ENCODE peak calls at places on chromosomes 16 and 17, in four cellular contexts. One of them, this sample, is unnamed.

GRCh38 chr16:57358527-57359095 is at the start of gene CCL22:
- DNase-seq in RWPE2: no peak
- DNase-seq in glutamatergic neuron: no peak
- DNase-seq in nephron progenitor cell: no peak
- DNase-seq in this sample: peak; percentile 57

GRCh38 chr17:14903810-14904209 is 361.3 kb downstream of the PMP22 start:
- DNase-seq in RWPE2: no peak
- DNase-seq in glutamatergic neuron: no peak
- DNase-seq in nephron progenitor cell: no peak
- DNase-seq in this sample: no peak

GRCh38 chr16:57077714-57078113 is 14.7 kb upstream of the CPNE2 start:
- DNase-seq in RWPE2: no peak
- DNase-seq in glutamatergic neuron: no peak
- DNase-seq in nephron progenitor cell: no peak
- DNase-seq in this sample: no peak

GRCh38 chr16:72939247-72939646 is 108.7 kb downstream of the ZFHX3 start:
- DNase-seq in RWPE2: no peak
- DNase-seq in glutamatergic neuron: no peak
- DNase-seq in nephron progenitor cell: no peak
- DNase-seq in this sample: no peak

GRCh38 chr16:87789437-87790277 is 23.9 kb upstream of the KLHDC4 start:
- DNase-seq in RWPE2: peak; percentile 100
- DNase-seq in glutamatergic neuron: no peak
- DNase-seq in nephron progenitor cell: no peak
- DNase-seq in this sample: no peak

GRCh38 chr16:80319181-80319580 is 221.6 kb upstream of the DYNLRB2 start:
- DNase-seq in RWPE2: no peak
- DNase-seq in glutamatergic neuron: no peak
- DNase-seq in nephron progenitor cell: no peak
- DNase-seq in this sample: no peak

GRCh38 chr16:57540906-57541753 is 1.3 kb upstream of the ADGRG5 start:
- DNase-seq in RWPE2: peak; percentile 35
- DNase-seq in glutamatergic neuron: no peak
- DNase-seq in nephron progenitor cell: no peak
- DNase-seq in this sample: no peak

GRCh38 chr16:12245923-12246290 is 269.4 kb downstream of the SNX29 start:
- DNase-seq in RWPE2: no peak
- DNase-seq in glutamatergic neuron: no peak
- DNase-seq in nephron progenitor cell: no peak
- DNase-seq in this sample: no peak

GRCh38 chr16:78257376-78257728 is 157.9 kb downstream of the WWOX start:
- DNase-seq in RWPE2: no peak
- DNase-seq in glutamatergic neuron: no peak
- DNase-seq in nephron progenitor cell: peak; percentile 32
- DNase-seq in this sample: no peak

GRCh38 chr17:48155889-48156670 is 48.5 kb downstream of the SNX11 start:
- DNase-seq in RWPE2: no peak
- DNase-seq in glutamatergic neuron: no peak
- DNase-seq in nephron progenitor cell: peak; percentile 40
- DNase-seq in this sample: no peak

GRCh38 chr16:53743149-53743566 is 39.2 kb downstream of the FTO start:
- DNase-seq in RWPE2: no peak
- DNase-seq in glutamatergic neuron: peak; percentile 22
- DNase-seq in nephron progenitor cell: no peak
- DNase-seq in this sample: no peak

GRCh38 chr17:35214192-35214591 is 20.0 kb upstream of the SLC35G3 start:
- DNase-seq in RWPE2: no peak
- DNase-seq in glutamatergic neuron: no peak
- DNase-seq in nephron progenitor cell: no peak
- DNase-seq in this sample: no peak

GRCh38 chr16:55568151-55568693 is 1.7 kb downstream of the CAPNS2 start:
- DNase-seq in RWPE2: peak; percentile 72
- DNase-seq in glutamatergic neuron: no peak
- DNase-seq in nephron progenitor cell: no peak
- DNase-seq in this sample: no peak

GRCh38 chr16:83701494-83701893 is 106.3 kb upstream of the HSBP1 start:
- DNase-seq in RWPE2: no peak
- DNase-seq in glutamatergic neuron: no peak
- DNase-seq in nephron progenitor cell: peak; percentile 94
- DNase-seq in this sample: no peak

GRCh38 chr17:67421869-67422273 is 44.8 kb downstream of the PITPNC1 start:
- DNase-seq in RWPE2: peak; percentile 76
- DNase-seq in glutamatergic neuron: no peak
- DNase-seq in nephron progenitor cell: no peak
- DNase-seq in this sample: no peak

GRCh38 chr17:53420035-53420641 is 402.6 kb upstream of the KIF2B start:
- DNase-seq in RWPE2: no peak
- DNase-seq in glutamatergic neuron: no peak
- DNase-seq in nephron progenitor cell: no peak
- DNase-seq in this sample: no peak

GRCh38 chr17:36088559-36089376 is 1.2 kb downstream of the CCL3 start:
- DNase-seq in RWPE2: no peak
- DNase-seq in glutamatergic neuron: no peak
- DNase-seq in nephron progenitor cell: no peak
- DNase-seq in this sample: no peak

GRCh38 chr16:75486666-75487313 is 8.5 kb downstream of the CHST6 start:
- DNase-seq in RWPE2: no peak
- DNase-seq in glutamatergic neuron: no peak
- DNase-seq in nephron progenitor cell: no peak
- DNase-seq in this sample: no peak

GRCh38 chr17:35162755-35163154 is 15.1 kb downstream of the UNC45B start:
- DNase-seq in RWPE2: no peak
- DNase-seq in glutamatergic neuron: no peak
- DNase-seq in nephron progenitor cell: no peak
- DNase-seq in this sample: no peak

GRCh38 chr16:84451781-84452180 is 52.7 kb downstream of the MEAK7 start:
- DNase-seq in RWPE2: peak; percentile 41
- DNase-seq in glutamatergic neuron: no peak
- DNase-seq in nephron progenitor cell: no peak
- DNase-seq in this sample: peak; percentile 56

GRCh38 chr16:2148714-2149629 is 547 bp downstream of the RAB26 start:
- DNase-seq in RWPE2: peak; percentile 57
- DNase-seq in glutamatergic neuron: no peak
- DNase-seq in nephron progenitor cell: no peak
- DNase-seq in this sample: no peak
- TF ChIP-seq CTCF in RWPE2: peak; percentile 19
- TF ChIP-seq CTCF in glutamatergic neuron: no peak
- TF ChIP-seq CTCF in nephron progenitor cell: no peak
- TF ChIP-seq CTCF in this sample: peak; percentile 32

GRCh38 chr17:74390680-74391653 is 23.7 kb downstream of the GPR142 start:
- DNase-seq in RWPE2: no peak
- DNase-seq in glutamatergic neuron: no peak
- DNase-seq in nephron progenitor cell: no peak
- DNase-seq in this sample: no peak

GRCh38 chr17:74391771-74392170 is 24.5 kb downstream of the GPR142 start:
- DNase-seq in RWPE2: no peak
- DNase-seq in glutamatergic neuron: no peak
- DNase-seq in nephron progenitor cell: no peak
- DNase-seq in this sample: no peak

GRCh38 chr17:74387365-74388218 is 20.3 kb downstream of the GPR142 start:
- DNase-seq in RWPE2: no peak
- DNase-seq in glutamatergic neuron: no peak
- DNase-seq in nephron progenitor cell: no peak
- DNase-seq in this sample: no peak

GRCh38 chr17:74389094-74389753 is 21.9 kb downstream of the GPR142 start:
- DNase-seq in RWPE2: no peak
- DNase-seq in glutamatergic neuron: no peak
- DNase-seq in nephron progenitor cell: no peak
- DNase-seq in this sample: no peak

GRCh38 chr17:74389937-74390679 is 22.8 kb downstream of the GPR142 start:
- DNase-seq in RWPE2: no peak
- DNase-seq in glutamatergic neuron: no peak
- DNase-seq in nephron progenitor cell: no peak
- DNase-seq in this sample: no peak
- TF ChIP-seq CTCF in RWPE2: no peak
- TF ChIP-seq CTCF in glutamatergic neuron: no peak
- TF ChIP-seq CTCF in nephron progenitor cell: no peak
- TF ChIP-seq CTCF in this sample: no peak

GRCh38 chr17:79304907-79305306 is 230.3 kb downstream of the ENGASE start:
- DNase-seq in RWPE2: no peak
- DNase-seq in glutamatergic neuron: peak; percentile 40
- DNase-seq in nephron progenitor cell: no peak
- DNase-seq in this sample: no peak
- TF ChIP-seq CTCF in RWPE2: no peak
- TF ChIP-seq CTCF in glutamatergic neuron: no peak
- TF ChIP-seq CTCF in nephron progenitor cell: no peak
- TF ChIP-seq CTCF in this sample: no peak

GRCh38 chr16:89064606-89065444 is 28.8 kb upstream of the ACSF3 start:
- DNase-seq in RWPE2: no peak
- DNase-seq in glutamatergic neuron: no peak
- DNase-seq in nephron progenitor cell: no peak
- DNase-seq in this sample: no peak
- TF ChIP-seq CTCF in RWPE2: no peak
- TF ChIP-seq CTCF in glutamatergic neuron: no peak
- TF ChIP-seq CTCF in nephron progenitor cell: no peak
- TF ChIP-seq CTCF in this sample: no peak

GRCh38 chr17:38926290-38927070 is 1.1 kb downstream of the LASP1NB start:
- DNase-seq in RWPE2: no peak
- DNase-seq in glutamatergic neuron: no peak
- DNase-seq in nephron progenitor cell: no peak
- DNase-seq in this sample: no peak
- TF ChIP-seq CTCF in RWPE2: no peak
- TF ChIP-seq CTCF in glutamatergic neuron: no peak
- TF ChIP-seq CTCF in nephron progenitor cell: no peak
- TF ChIP-seq CTCF in this sample: no peak

GRCh38 chr17:56393156-56393555 is 200.3 kb upstream of the NOG start:
- DNase-seq in RWPE2: no peak
- DNase-seq in glutamatergic neuron: no peak
- DNase-seq in nephron progenitor cell: no peak
- DNase-seq in this sample: no peak
- TF ChIP-seq CTCF in RWPE2: no peak
- TF ChIP-seq CTCF in glutamatergic neuron: no peak
- TF ChIP-seq CTCF in nephron progenitor cell: no peak
- TF ChIP-seq CTCF in this sample: no peak

DNA sequence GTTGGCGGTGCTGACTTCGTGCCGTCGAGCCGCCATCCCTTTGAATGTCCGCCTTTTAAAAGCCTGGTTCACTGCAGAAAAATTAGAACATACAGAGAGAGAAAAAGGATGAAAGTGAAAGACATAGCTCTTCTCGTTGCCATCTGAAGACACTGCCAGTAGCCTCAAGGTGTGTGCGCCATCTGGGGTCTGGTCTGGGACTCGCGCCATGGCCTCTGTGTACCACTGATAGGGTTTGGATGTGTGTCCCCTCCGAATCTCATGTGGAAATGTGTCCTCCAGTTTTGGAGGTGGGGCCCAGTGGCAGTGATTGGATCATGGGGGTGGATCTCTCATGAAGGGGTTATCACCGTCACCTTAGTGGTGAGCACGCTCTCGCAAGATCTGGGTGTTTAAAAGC is 15.5 kb downstream of the GSE1 start:
- DNase-seq in RWPE2: no peak
- DNase-seq in glutamatergic neuron: no peak
- DNase-seq in nephron progenitor cell: no peak
- DNase-seq in this sample: no peak
- TF ChIP-seq CTCF in RWPE2: no peak
- TF ChIP-seq CTCF in glutamatergic neuron: no peak
- TF ChIP-seq CTCF in nephron progenitor cell: no peak
- TF ChIP-seq CTCF in this sample: peak; percentile 40

DNA sequence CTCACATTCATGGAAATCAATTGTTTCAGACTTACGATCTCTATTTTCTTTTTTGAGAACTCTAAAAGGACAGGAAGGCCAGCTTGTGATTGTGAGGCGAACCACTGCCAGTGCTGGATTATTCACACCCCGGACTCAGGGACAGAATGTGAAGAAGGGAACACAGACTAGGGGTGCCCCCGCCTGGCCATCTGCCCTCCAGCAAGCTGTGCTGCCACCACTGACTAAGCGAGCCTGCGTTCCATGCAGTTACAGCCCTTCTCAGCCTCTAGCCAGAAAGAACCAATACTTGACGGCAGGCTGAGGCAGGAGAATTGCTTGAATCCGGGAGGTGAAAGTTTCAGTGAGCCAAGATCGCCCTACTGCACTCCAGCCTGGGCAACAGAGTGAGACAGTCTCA is 2.8 kb downstream of the HAGH start:
- DNase-seq in RWPE2: peak; percentile 75
- DNase-seq in glutamatergic neuron: peak; percentile 69
- DNase-seq in nephron progenitor cell: peak; percentile 42
- DNase-seq in this sample: peak; percentile 72
- TF ChIP-seq CTCF in RWPE2: peak; percentile 61
- TF ChIP-seq CTCF in glutamatergic neuron: no peak
- TF ChIP-seq CTCF in nephron progenitor cell: no peak
- TF ChIP-seq CTCF in this sample: peak; percentile 56